ENCODE peak calls at places on chromosomes 6 and 20, in five cellular contexts. D is tibial artery, A is heart right ventricle, Z is adrenal gland, U is fibroblast of villous mesenchyme. G is an unnamed sample.

GRCh38 chr20:51432251-51432784 is 110.2 kb downstream of the NFATC2 start:
- DNase-seq in D (no peak), A (no peak), Z (no peak), U (no peak), G (no peak)

GRCh38 chr6:44043479-44044153 is 83.6 kb downstream of the MRPL14 start:
- DNase-seq in D (no peak), A (peak), Z (no peak), U (no peak), G (no peak)

GRCh38 chr6:129251669-129252376 is 368.9 kb downstream of the LAMA2 start:
- DNase-seq in D (no peak), A (no peak), Z (peak), U (peak), G (peak)

GRCh38 chr20:56429496-56429895 is 17.4 kb downstream of the CASS4 start:
- DNase-seq in D (peak), A (no peak), Z (peak), U (no peak), G (no peak)

GRCh38 chr6:127403636-127404035 is 55.6 kb downstream of the KIAA0408 start:
- DNase-seq in D (no peak), A (no peak), Z (no peak), U (no peak), G (no peak)

GRCh38 chr6:128882560-128882959 is 378 bp upstream of the LAMA2 start:
- DNase-seq in D (no peak), A (no peak), Z (no peak), U (no peak), G (no peak)

GRCh38 chr6:56489559-56489958 is 153.1 kb downstream of the DST start:
- DNase-seq in D (no peak), A (no peak), Z (no peak), U (no peak), G (no peak)

GRCh38 chr20:56940466-56940865 is 311.4 kb downstream of the TFAP2C start:
- DNase-seq in D (no peak), A (no peak), Z (no peak), U (no peak), G (no peak)

DNA sequence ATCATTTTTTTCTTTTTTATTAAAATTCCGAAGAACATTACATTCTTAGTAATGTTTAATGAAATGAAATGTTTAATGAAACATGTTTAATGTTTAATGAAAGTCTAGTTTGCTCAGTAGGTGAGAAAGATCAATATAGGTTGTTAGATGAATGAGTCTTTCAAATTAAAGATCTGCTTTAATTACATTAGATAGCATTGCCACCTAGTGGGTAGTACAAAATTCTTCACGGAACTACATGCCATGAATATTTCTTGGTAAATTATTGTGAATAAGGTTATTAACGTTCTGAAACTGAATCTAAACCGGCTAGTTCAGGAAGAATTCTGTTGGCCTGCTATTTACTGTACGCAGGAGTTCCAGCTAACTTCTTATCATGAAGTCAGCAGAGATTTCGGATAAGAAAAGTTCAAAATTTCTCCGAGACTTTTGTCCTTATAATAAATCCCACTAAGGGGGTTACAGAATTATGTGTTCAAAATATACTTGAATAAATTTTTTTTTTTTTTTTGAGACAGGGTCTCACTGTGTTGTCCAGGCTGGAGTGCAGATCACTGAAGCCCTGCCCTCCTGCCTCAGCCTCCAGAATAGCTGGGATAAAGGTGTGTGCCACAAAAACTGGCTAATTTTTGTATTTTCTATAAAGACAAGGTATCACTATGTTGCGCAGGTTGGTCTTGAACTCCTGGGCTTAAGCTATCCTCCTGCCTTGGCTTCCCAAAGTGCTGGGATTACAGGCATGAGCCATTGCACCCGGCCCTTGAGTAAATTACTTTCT is 7.9 kb upstream of the GMNN start:
- DNase-seq in D (no peak), A (no peak), Z (no peak), U (peak), G (no peak)
- TF ChIP-seq CTCF in D (peak), A (peak), Z (peak), U (peak), G (no peak)

GRCh38 chr20:10047427-10047826 is 12.6 kb downstream of the ANKEF1 start:
- DNase-seq in D (no peak), A (no peak), Z (no peak), U (no peak), G (peak)
- TF ChIP-seq CTCF in D (no peak), A (no peak), Z (no peak), U (peak), G (peak)

GRCh38 chr6:144346719-144347446 is 61.7 kb downstream of the UTRN start:
- DNase-seq in D (no peak), A (no peak), Z (peak), U (peak), G (no peak)

GRCh38 chr6:144343736-144344428 is 58.7 kb downstream of the UTRN start:
- DNase-seq in D (no peak), A (no peak), Z (no peak), U (no peak), G (no peak)

GRCh38 chr6:144341831-144342527 is 56.8 kb downstream of the UTRN start:
- DNase-seq in D (no peak), A (no peak), Z (no peak), U (no peak), G (no peak)

GRCh38 chr6:144345451-144345850 is 60.3 kb downstream of the UTRN start:
- DNase-seq in D (no peak), A (no peak), Z (no peak), U (no peak), G (no peak)

DNA sequence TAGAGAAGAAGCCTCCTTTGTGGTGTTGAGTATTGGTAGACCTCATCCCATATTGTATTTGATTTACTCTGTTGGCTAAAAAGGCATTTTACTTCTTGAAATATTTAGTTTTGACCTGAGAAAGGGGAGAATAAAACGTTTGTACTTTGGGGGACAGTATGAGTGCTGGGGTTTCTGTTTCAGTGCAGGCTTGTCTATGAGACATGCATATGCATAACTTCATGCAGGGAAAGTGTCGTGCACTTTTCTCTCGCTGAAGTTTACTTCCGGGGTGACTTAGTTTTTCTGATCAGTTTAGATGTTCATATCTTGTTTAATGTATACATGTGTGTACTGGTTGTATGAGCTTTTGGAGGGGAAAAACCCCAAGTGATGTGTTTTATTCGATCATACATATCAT is 59.5 kb downstream of the UTRN start:
- DNase-seq in D (no peak), A (no peak), Z (no peak), U (no peak), G (no peak)
- TF ChIP-seq CTCF in D (no peak), A (no peak), Z (no peak), U (no peak), G (no peak)

DNA sequence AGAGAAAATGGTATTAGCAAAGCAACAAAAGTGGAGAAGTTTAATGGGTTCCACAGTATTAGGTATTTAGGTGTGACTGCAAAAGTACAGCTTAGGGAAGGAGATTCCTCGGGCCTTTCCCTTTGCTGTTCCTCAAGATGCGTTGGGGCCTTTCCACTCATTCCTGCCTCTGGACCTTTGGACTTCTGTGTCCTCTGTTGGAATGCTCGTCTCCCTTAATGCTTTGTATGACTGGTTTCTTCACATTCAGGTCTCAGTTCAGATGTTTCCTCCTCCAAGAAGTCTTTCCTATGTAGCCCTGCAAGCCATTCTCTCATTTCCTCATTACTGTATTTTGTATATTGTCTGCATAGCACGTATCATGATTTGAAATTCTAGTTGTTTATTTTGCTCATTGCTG is 39.6 kb downstream of the CTNNBL1 start:
- DNase-seq in D (no peak), A (no peak), Z (no peak), U (no peak), G (no peak)
- TF ChIP-seq CTCF in D (no peak), A (no peak), Z (no peak), U (no peak), G (no peak)

DNA sequence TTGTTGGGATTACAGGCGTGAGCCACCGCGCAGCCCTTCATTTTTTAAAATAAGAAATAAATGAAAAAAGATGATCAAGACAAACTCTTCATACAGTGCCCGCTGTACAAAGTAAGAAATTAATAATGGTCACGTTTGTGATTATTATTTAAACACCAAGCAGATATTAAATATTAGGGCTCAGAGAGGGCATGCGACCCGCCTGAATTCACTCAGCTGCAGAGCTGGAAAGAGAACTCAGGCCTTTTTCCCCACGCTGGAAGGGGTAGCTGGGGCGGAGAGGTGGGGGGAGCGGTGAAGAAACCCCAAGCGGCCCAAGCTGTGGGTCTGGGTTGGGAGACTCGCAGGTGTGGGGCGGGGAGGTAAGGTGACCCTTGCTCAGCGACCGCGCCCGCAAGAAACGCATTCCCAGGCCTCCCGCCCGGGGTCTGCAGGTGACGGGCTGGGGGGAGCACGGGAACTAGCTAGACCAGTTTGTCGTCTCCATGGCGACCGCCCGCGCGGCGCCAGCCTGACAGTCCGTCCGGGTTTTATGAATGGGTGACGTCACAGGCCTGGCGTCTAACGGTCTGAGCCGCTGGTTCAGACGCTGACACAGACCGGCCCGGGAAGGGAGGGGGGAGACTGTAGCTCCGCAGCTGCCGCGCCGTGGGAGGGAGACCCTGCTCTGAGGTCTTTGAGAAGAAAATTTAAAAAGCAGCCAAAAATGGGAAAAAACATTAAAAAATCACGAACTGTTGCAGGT is 1.1 kb upstream of the ID1 start:
- DNase-seq in D (peak), A (peak), Z (peak), U (peak), G (peak)
- TF ChIP-seq CTCF in D (no peak), A (no peak), Z (no peak), U (no peak), G (no peak)

DNA sequence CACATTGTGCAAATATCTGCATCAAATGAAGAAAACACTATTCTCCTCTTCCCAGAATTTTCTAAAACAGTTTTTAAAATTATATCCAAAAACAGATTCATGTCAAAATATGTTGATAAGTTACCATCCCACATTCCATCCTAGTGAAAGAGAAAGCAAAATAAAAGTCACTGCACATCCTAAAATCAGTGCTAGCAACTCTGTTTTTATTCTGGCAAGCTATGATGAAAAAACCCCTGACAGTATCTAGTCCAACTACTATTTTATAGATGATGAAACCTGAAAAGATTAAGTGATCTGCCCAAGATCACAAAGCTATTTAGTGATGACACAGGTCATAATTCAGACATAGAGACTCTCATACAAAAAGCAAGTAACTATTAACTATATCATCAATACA is 190.3 kb upstream of the SHLD1 start:
- DNase-seq in D (no peak), A (no peak), Z (no peak), U (no peak), G (no peak)
- TF ChIP-seq CTCF in D (no peak), A (no peak), Z (no peak), U (no peak), G (no peak)

GRCh38 chr6:11292291-11292552 is 59.8 kb upstream of the NEDD9 start:
- DNase-seq in D (no peak), A (no peak), Z (no peak), U (no peak), G (no peak)

GRCh38 chr6:11283629-11284028 is 51.2 kb upstream of the NEDD9 start:
- DNase-seq in D (no peak), A (no peak), Z (no peak), U (no peak), G (no peak)

GRCh38 chr6:11284996-11285395 is 52.5 kb upstream of the NEDD9 start:
- DNase-seq in D (no peak), A (no peak), Z (no peak), U (no peak), G (no peak)

GRCh38 chr6:11290027-11290426 is 57.6 kb upstream of the NEDD9 start:
- DNase-seq in D (no peak), A (no peak), Z (no peak), U (no peak), G (no peak)

DNA sequence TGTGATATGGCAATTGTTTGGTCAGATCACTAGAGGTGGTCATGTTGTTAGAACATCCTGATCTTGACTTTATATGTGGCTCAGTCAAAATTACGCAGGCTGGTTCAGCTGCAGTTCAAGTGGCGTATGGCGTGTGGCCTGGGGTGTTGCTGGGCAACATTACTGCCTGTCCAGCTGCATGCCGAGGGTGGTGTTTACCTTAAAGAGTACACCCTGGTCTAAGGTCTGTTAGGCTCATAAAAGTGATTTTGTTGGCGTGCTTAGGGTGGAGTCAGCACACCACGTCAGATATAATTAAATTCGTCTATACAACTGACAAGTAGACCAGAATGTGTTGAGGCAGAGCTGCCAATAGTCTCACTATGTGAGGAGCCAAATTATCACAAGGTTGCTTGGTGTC is 55.6 kb upstream of the NEDD9 start:
- DNase-seq in D (no peak), A (no peak), Z (no peak), U (peak), G (no peak)
- TF ChIP-seq CTCF in D (no peak), A (no peak), Z (no peak), U (no peak), G (no peak)

GRCh38 chr6:52306972-52307849 is 22.7 kb upstream of the MCM3 start:
- DNase-seq in D (no peak), A (no peak), Z (no peak), U (no peak), G (no peak)

GRCh38 chr6:52305385-52305784 is 20.8 kb upstream of the MCM3 start:
- DNase-seq in D (no peak), A (no peak), Z (no peak), U (no peak), G (no peak)

GRCh38 chr6:52304917-52305316 is 20.4 kb upstream of the MCM3 start:
- DNase-seq in D (no peak), A (no peak), Z (no peak), U (peak), G (no peak)

GRCh38 chr6:52307900-52308372 is 23.4 kb upstream of the MCM3 start:
- DNase-seq in D (no peak), A (no peak), Z (no peak), U (peak), G (no peak)

GRCh38 chr6:52305948-52306767 is 21.6 kb upstream of the MCM3 start:
- DNase-seq in D (no peak), A (no peak), Z (no peak), U (no peak), G (no peak)
- TF ChIP-seq CTCF in D (no peak), A (no peak), Z (no peak), U (no peak), G (no peak)

DNA sequence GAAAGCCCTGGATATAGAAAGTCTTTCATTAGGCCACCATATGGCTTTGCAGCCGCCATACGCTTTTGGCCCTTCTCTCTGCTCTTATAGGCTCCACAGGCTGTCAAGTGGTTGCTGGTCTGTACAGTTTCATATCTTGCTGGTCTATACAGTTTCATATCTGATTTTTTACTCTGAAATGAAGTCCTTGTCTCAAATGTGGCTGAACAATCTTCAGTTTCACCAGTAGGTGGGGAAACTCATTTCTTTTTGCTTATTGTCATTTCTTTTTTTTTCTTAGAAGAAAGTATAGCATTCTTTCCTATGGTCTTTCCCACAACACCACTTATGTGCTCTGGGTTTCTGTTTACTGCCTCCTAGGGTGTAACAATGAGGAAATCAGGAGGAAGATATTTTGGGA is 771.4 kb upstream of the MMS22L start:
- DNase-seq in D (no peak), A (no peak), Z (no peak), U (no peak), G (no peak)
- TF ChIP-seq CTCF in D (no peak), A (no peak), Z (no peak), U (no peak), G (no peak)

G was measured in nephron progenitor cell.